ENCODE peak calls at places on chromosomes 12 and 14, in four cellular contexts. V is amygdala; A is GM23338; C is effector memory CD4-positive, alpha-beta T cell. Y is an unnamed sample.
A peak's percentile ranks its signal among the peaks of the same experiment; 100 is the strongest.

GRCh38 chr14:80955434-80955939 is at the start of gene TSHR:
- DNase-seq in V (no peak), A (peak; percentile 58), C (no peak), Y (peak; percentile 48)

GRCh38 chr14:105891221-105891602 is 364.8 kb downstream of the TMEM121 start:
- DNase-seq in V (no peak), A (no peak), C (no peak), Y (no peak)

GRCh38 chr12:172732-173161 is 41.2 kb downstream of the SLC6A12 start:
- DNase-seq in V (no peak), A (no peak), C (no peak), Y (no peak)

GRCh38 chr12:14510574-14510973 is 57.1 kb downstream of the PLBD1 start:
- DNase-seq in V (no peak), A (peak; percentile 28), C (no peak), Y (no peak)

GRCh38 chr12:104291867-104292524 is 11.5 kb upstream of the EID3 start:
- DNase-seq in V (no peak), A (peak; percentile 63), C (no peak), Y (peak; percentile 42)

GRCh38 chr14:82725188-82725587 is 1191.5 kb upstream of the SEL1L start:
- DNase-seq in V (no peak), A (no peak), C (no peak), Y (no peak)

GRCh38 chr12:55830601-55831406 is 1.4 kb upstream of the DNAJC14 start:
- DNase-seq in V (peak; percentile 82), A (peak; percentile 72), C (no peak), Y (peak; percentile 81)

GRCh38 chr12:131702573-131702877 is 8.4 kb upstream of the SFSWAP start:
- DNase-seq in V (no peak), A (no peak), C (no peak), Y (no peak)

GRCh38 chr12:27083861-27084271 is 1.5 kb upstream of the C12orf71 start:
- DNase-seq in V (peak; percentile 72), A (peak; percentile 74), C (no peak), Y (no peak)

GRCh38 chr14:102580552-102581110 is 11.8 kb upstream of the RCOR1 start:
- DNase-seq in V (no peak), A (no peak), C (no peak), Y (no peak)

GRCh38 chr12:122159879-122160278 is 14.1 kb downstream of the IL31 start:
- DNase-seq in V (no peak), A (peak; percentile 40), C (no peak), Y (no peak)

GRCh38 chr12:94550964-94551363 is 91.3 kb upstream of the CEP83 start:
- DNase-seq in V (no peak), A (no peak), C (no peak), Y (peak; percentile 12)

GRCh38 chr12:71746983-71747611 is 7.6 kb upstream of the RAB21 start:
- DNase-seq in V (peak; percentile 11), A (peak; percentile 79), C (peak; percentile 12), Y (peak; percentile 48)

GRCh38 chr12:60345442-60345841 is 749.6 kb downstream of the SLC16A7 start:
- DNase-seq in V (no peak), A (no peak), C (no peak), Y (no peak)

GRCh38 chr14:89621009-89621421 is 204.0 kb upstream of the FOXN3 start:
- DNase-seq in V (no peak), A (no peak), C (peak; percentile 31), Y (no peak)

GRCh38 chr12:11653215-11653753 is 3.8 kb downstream of the ETV6 start:
- DNase-seq in V (no peak), A (no peak), C (no peak), Y (no peak)

GRCh38 chr14:68495638-68496114 is 297.2 kb downstream of the ZFP36L1 start:
- DNase-seq in V (no peak), A (no peak), C (no peak), Y (no peak)

GRCh38 chr14:104931323-104931770 is 6.7 kb downstream of the PLD4 start:
- DNase-seq in V (no peak), A (no peak), C (no peak), Y (no peak)

GRCh38 chr12:52331833-52332232 is 10.6 kb upstream of the KRT83 start:
- DNase-seq in V (no peak), A (no peak), C (no peak), Y (no peak)

GRCh38 chr12:57552692-57553321 is 3.0 kb downstream of the KIF5A start:
- DNase-seq in V (no peak), A (no peak), C (no peak), Y (no peak)

GRCh38 chr14:53953002-53953827 is 3.4 kb downstream of the BMP4 start:
- DNase-seq in V (no peak), A (peak; percentile 86), C (no peak), Y (peak; percentile 86)

GRCh38 chr12:54352022-54352531 is 12.2 kb downstream of the GPR84 start:
- DNase-seq in V (peak; percentile 59), A (peak; percentile 92), C (no peak), Y (peak; percentile 81)

GRCh38 chr12:66776974-66777373 is 98.1 kb upstream of the GRIP1 start:
- DNase-seq in V (no peak), A (no peak), C (no peak), Y (no peak)

GRCh38 chr14:37592288-37593274 is 2.5 kb downstream of the FOXA1 start:
- DNase-seq in V (no peak), A (peak; percentile 70), C (no peak), Y (peak; percentile 47)

GRCh38 chr14:100664841-100665425 is 61.8 kb upstream of the DLK1 start:
- DNase-seq in V (no peak), A (no peak), C (no peak), Y (no peak)